ENCODE peak calls at places on chromosomes 2 and 18, in eight cellular contexts. Q, C, X, B, V, G, D and J are unnamed samples.

GRCh38 chr2:166610180-166610919 is 116.3 kb upstream of the SCN7A start:
- DNase-seq in X (no peak), C (no peak), G (no peak), V (no peak), Q (no peak), B (no peak), D (no peak), J (no peak)

GRCh38 chr2:20622296-20622686 is 28.6 kb downstream of the HS1BP3 start:
- DNase-seq in Q (no peak), X (peak; percentile 2), C (no peak), D (no peak), B (no peak), V (no peak), G (no peak), J (peak; percentile 11)

GRCh38 chr18:13048061-13048605 is 57.0 kb downstream of the CEP192 start:
- DNase-seq in X (no peak), G (no peak), V (no peak), C (no peak), Q (no peak), B (no peak), D (no peak), J (no peak)

GRCh38 chr2:224931956-224932355 is 110.3 kb downstream of the DOCK10 start:
- DNase-seq in G (no peak), D (no peak), X (no peak), V (no peak), Q (no peak), B (no peak), C (no peak), J (no peak)

GRCh38 chr18:75588412-75588811 is 160.9 kb upstream of the SMIM21 start:
- DNase-seq in G (no peak), C (no peak), V (no peak), B (no peak), Q (no peak), X (no peak), D (no peak), J (no peak)

GRCh38 chr2:23207871-23208270 is 177.1 kb upstream of the KLHL29 start:
- DNase-seq in B (no peak), Q (no peak), G (peak; percentile 28), X (peak; percentile 19), V (no peak), D (no peak), C (no peak), J (no peak)

GRCh38 chr2:37635359-37636208 is 35.9 kb downstream of the CDC42EP3 start:
- DNase-seq in B (peak; percentile 76), C (peak; percentile 29), G (no peak), Q (peak; percentile 82), D (no peak), V (no peak), X (peak; percentile 28), J (peak; percentile 49)

GRCh38 chr2:130183500-130184373 is 1.7 kb downstream of the MZT2B start:
- DNase-seq in B (no peak), C (peak; percentile 54), Q (peak; percentile 11), G (peak; percentile 32), D (no peak), V (no peak), X (no peak), J (peak; percentile 48)

GRCh38 chr18:62767321-62767720 is 52.0 kb downstream of the PHLPP1 start:
- DNase-seq in B (no peak), Q (no peak), V (no peak), C (no peak), X (no peak), D (no peak), G (no peak), J (no peak)

GRCh38 chr2:126866451-126866850 is 32.2 kb upstream of the TEX51 start:
- DNase-seq in X (no peak), V (no peak), D (no peak), C (no peak), B (no peak), Q (no peak), G (no peak), J (no peak)

GRCh38 chr2:115165529-115166109 is 723.2 kb downstream of the DPP10 start:
- DNase-seq in Q (peak; percentile 12), G (peak; percentile 43), X (no peak), D (no peak), B (no peak), C (peak; percentile 46), V (no peak), J (no peak)

GRCh38 chr2:49832555-49832954 is 678.2 kb upstream of the FSHR start:
- DNase-seq in V (no peak), G (no peak), X (no peak), B (no peak), C (no peak), Q (no peak), D (no peak), J (no peak)

GRCh38 chr2:64482765-64483504 is 29.0 kb downstream of the LGALSL start:
- DNase-seq in B (peak; percentile 23), C (peak; percentile 87), X (peak; percentile 39), V (peak; percentile 44), Q (no peak), D (no peak), G (no peak), J (no peak)

GRCh38 chr2:66515743-66516142 is 80.8 kb downstream of the MEIS1 start:
- DNase-seq in Q (peak; percentile 90), G (no peak), V (no peak), X (no peak), D (no peak), B (no peak), C (no peak), J (no peak)

GRCh38 chr2:61946661-61947060 is 41.2 kb downstream of the COMMD1 start:
- DNase-seq in X (no peak), G (no peak), Q (peak; percentile 13), D (no peak), V (no peak), C (no peak), B (no peak), J (no peak)

GRCh38 chr2:224069172-224069571 is 30.1 kb upstream of the SERPINE2 start:
- DNase-seq in V (no peak), B (no peak), G (no peak), Q (no peak), D (no peak), C (peak; percentile 13), X (no peak), J (no peak)

GRCh38 chr2:168849610-168850009 is 40.6 kb downstream of the SPC25 start:
- DNase-seq in X (peak; percentile 59), D (peak; percentile 47), G (peak; percentile 73), V (peak; percentile 33), C (peak; percentile 72), Q (peak; percentile 16), B (no peak), J (peak; percentile 35)

GRCh38 chr2:239329284-239329971 is 71.4 kb downstream of the HDAC4 start:
- DNase-seq in C (peak; percentile 80), V (peak; percentile 23), Q (peak; percentile 41), X (peak; percentile 65), G (no peak), B (no peak), D (no peak), J (peak; percentile 62)

GRCh38 chr18:23072079-23072478 is 63.2 kb upstream of the CABLES1 start:
- DNase-seq in G (no peak), C (no peak), V (no peak), Q (no peak), X (no peak), B (no peak), D (no peak), J (no peak)

GRCh38 chr2:48941908-48942307 is 186.4 kb upstream of the LHCGR start:
- DNase-seq in X (no peak), D (no peak), Q (no peak), B (no peak), V (no peak), G (no peak), C (no peak), J (no peak)

GRCh38 chr2:211133766-211134165 is 577.4 kb downstream of the CPS1 start:
- DNase-seq in X (no peak), G (no peak), B (no peak), V (no peak), D (no peak), Q (no peak), C (no peak), J (no peak)

DNA sequence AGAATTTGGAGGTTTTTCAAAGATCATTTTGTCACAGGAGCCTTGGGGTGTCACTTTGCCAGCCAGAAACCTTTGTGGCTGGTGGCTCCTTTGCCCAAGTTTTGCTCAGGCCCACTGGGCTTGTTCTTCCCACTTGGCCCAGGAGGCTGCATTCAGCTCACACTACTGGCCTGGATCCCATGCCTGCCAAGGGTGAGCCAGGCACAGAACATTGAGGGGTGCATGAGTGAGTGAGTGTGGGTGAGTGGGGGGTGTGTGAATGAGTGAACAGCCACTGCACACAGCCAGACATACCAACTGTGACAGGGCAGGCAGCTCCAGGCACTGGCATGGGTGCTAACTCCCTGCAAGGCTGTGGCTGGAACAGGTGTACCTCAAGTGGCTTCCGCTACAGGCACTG is 39.6 kb downstream of the FAM171B start:
- DNase-seq in G (no peak), V (no peak), X (no peak), D (no peak), B (no peak), Q (no peak), C (no peak), J (no peak)
- H3K9me3 ChIP-seq in G (peaks cover 7% of the 10 kb centered on the region), V (peaks cover 8% of the 10 kb centered on the region), X (no peaks in the 10 kb centered on the region), D (no peaks in the 10 kb centered on the region), B (peaks cover 3% of the 10 kb centered on the region), Q (peaks cover 6% of the 10 kb centered on the region), C (no peaks in the 10 kb centered on the region), J (no peaks in the 10 kb centered on the region)

DNA sequence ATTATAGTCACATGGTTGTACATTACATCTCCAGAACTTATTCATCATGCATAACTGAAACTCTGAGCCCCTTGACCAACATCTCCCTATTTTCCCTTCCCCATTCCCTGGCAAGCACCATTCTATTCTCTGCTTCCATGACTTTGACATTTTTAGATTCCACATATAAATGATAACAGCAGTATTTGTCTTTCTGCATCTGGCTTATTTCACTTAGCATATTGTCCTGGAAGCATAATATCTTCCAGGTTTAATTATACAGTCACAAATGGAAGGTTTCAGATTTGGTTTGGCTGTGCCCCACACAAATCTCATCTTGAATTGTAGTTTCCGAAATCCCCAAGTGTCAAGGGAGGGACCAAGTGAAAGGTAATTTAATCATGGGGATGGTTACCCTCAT is 626.9 kb upstream of the PKDCC start:
- DNase-seq in C (no peak), B (no peak), X (no peak), D (no peak), V (no peak), Q (no peak), G (no peak), J (no peak)
- H3K4me1 ChIP-seq in C (no peaks in the 10 kb centered on the region), B (no peaks in the 10 kb centered on the region), X (no peaks in the 10 kb centered on the region), D (no peaks in the 10 kb centered on the region), V (no peaks in the 10 kb centered on the region), Q (no peaks in the 10 kb centered on the region), G (no peaks in the 10 kb centered on the region), J (no peaks in the 10 kb centered on the region)

DNA sequence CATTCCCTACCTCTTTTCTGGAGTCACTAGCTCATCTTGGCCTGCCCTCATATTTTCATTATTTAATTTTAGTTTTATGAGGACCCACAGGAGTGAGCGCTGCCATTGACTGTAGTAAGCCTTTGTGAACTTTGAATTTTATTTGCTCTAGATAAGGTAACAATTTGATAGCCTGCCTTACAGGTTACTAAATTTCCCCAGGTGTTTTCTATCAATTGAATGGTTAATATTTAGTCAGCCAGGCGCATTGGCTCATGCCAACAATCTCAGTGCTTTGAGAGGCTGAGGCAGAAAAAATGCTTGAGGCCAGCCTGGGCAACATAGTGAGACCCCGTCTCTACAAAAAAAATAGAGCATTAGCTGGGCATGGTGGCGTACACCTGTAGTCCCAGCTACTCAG is 50.2 kb downstream of the DAW1 start:
- DNase-seq in G (no peak), D (no peak), C (no peak), B (no peak), Q (no peak), X (peak; percentile 12), V (peak; percentile 45), J (no peak)
- TF ChIP-seq POLR2A in G (no peak), D (no peak), C (no peak), B (no peak), Q (no peak), X (no peak), V (no peak), J (no peak)

GRCh38 chr2:1162246-1162645 is 211.6 kb downstream of the SNTG2 start:
- DNase-seq in D (no peak), B (no peak), C (no peak), Q (no peak), V (no peak), G (no peak), X (no peak), J (no peak)
- H3K9me3 ChIP-seq in D (no peaks in the 10 kb centered on the region), B (no peaks in the 10 kb centered on the region), C (no peaks in the 10 kb centered on the region), Q (peaks cover 35% of the 10 kb centered on the region), V (no peaks in the 10 kb centered on the region), G (peaks cover 20% of the 10 kb centered on the region), X (no peaks in the 10 kb centered on the region), J (no peaks in the 10 kb centered on the region)